ENCODE peak calls at places on chromosome 22, in six cellular contexts. F is fibroblast of mammary gland; O is GM04504; X is colonic mucosa; B is stimulated activated CD4-positive, alpha-beta T cell treated with anti-CD3 and anti-CD28 coated beads, Interleukin-1b, Interleukin-23, amount 100 ng/mL, for 24 hours; K is substantia nigra. V is an unnamed sample.

GRCh38 chr22:27043246-27043645 is 385.9 kb downstream of the MIAT start:
- DNase-seq in F (no peak), O (no peak), X (no peak), B (no peak), K (no peak), V (no peak)

GRCh38 chr22:38406617-38407016 is 48.4 kb downstream of the KCNJ4 start:
- DNase-seq in F (peak; percentile 35), O (no peak), X (no peak), B (no peak), K (no peak), V (no peak)

GRCh38 chr22:42680648-42681047 is 31.5 kb upstream of the CYB5R3 start:
- DNase-seq in F (peak; percentile 98), O (peak; percentile 86), X (no peak), B (no peak), K (no peak), V (no peak)

GRCh38 chr22:49999063-49999900 is 13.3 kb downstream of the IL17REL start:
- DNase-seq in F (no peak), O (no peak), X (no peak), B (no peak), K (no peak), V (no peak)

GRCh38 chr22:20919718-20920117 is 2.5 kb downstream of the CRKL start:
- DNase-seq in F (no peak), O (no peak), X (no peak), B (no peak), K (no peak), V (no peak)

GRCh38 chr22:20741634-20742581 is 32.0 kb upstream of the SERPIND1 start:
- DNase-seq in F (peak; percentile 27), O (peak; percentile 3), X (peak; percentile 41), B (peak; percentile 19), K (no peak), V (no peak)

GRCh38 chr22:29885610-29886009 is 2.6 kb downstream of the MTMR3 start:
- DNase-seq in F (no peak), O (no peak), X (no peak), B (no peak), K (no peak), V (no peak)

GRCh38 chr22:49827853-49828598 is at the start of gene BRD1:
- DNase-seq in F (peak; percentile 50), O (no peak), X (peak; percentile 52), B (no peak), K (no peak), V (no peak)

GRCh38 chr22:28373841-28374240 is 305.8 kb downstream of the TTC28 start:
- DNase-seq in F (peak; percentile 35), O (no peak), X (no peak), B (no peak), K (no peak), V (no peak)

GRCh38 chr22:29310863-29311339 is 4.5 kb downstream of the GAS2L1 start:
- DNase-seq in F (peak; percentile 96), O (peak; percentile 97), X (peak; percentile 94), B (peak; percentile 36), K (peak; percentile 54), V (peak; percentile 98)

GRCh38 chr22:30889268-30889995 is 79.1 kb downstream of the MORC2 start:
- DNase-seq in F (no peak), O (no peak), X (no peak), B (no peak), K (no peak), V (no peak)

GRCh38 chr22:36301384-36301828 is 48.5 kb downstream of the APOL1 start:
- DNase-seq in F (peak; percentile 60), O (peak; percentile 24), X (peak; percentile 81), B (peak; percentile 70), K (peak; percentile 24), V (peak; percentile 85)

GRCh38 chr22:50613291-50613981 is 12.8 kb downstream of the MAPK8IP2 start:
- DNase-seq in F (peak; percentile 50), O (no peak), X (peak; percentile 90), B (no peak), K (no peak), V (no peak)

GRCh38 chr22:31520036-31520435 is 23.7 kb downstream of the SFI1 start:
- DNase-seq in F (no peak), O (no peak), X (no peak), B (no peak), K (no peak), V (no peak)

GRCh38 chr22:49195636-49196035 is 632.0 kb downstream of the BRD1 start:
- DNase-seq in F (no peak), O (no peak), X (no peak), B (no peak), K (no peak), V (no peak)

GRCh38 chr22:29872145-29872893 is 10.7 kb upstream of the MTMR3 start:
- DNase-seq in F (no peak), O (no peak), X (no peak), B (no peak), K (no peak), V (peak; percentile 18)

GRCh38 chr22:47069270-47069669 is 306.8 kb downstream of the TBC1D22A start:
- DNase-seq in F (no peak), O (no peak), X (no peak), B (no peak), K (no peak), V (no peak)

GRCh38 chr22:17436382-17436951 is 67.2 kb downstream of the CECR2 start:
- DNase-seq in F (peak; percentile 6), O (no peak), X (no peak), B (no peak), K (no peak), V (no peak)

GRCh38 chr22:42116848-42117424 is 13.7 kb downstream of the CYP2D6 start:
- DNase-seq in F (peak; percentile 11), O (no peak), X (peak; percentile 71), B (no peak), K (no peak), V (no peak)

GRCh38 chr22:46511391-46512370 is 25.7 kb downstream of the CELSR1 start:
- DNase-seq in F (peak; percentile 31), O (no peak), X (no peak), B (no peak), K (no peak), V (no peak)

GRCh38 chr22:46827072-46827780 is 64.8 kb downstream of the TBC1D22A start:
- DNase-seq in F (no peak), O (no peak), X (no peak), B (no peak), K (no peak), V (no peak)

GRCh38 chr22:27094633-27095308 is 437.4 kb downstream of the MIAT start:
- DNase-seq in F (peak; percentile 33), O (peak; percentile 67), X (no peak), B (no peak), K (no peak), V (no peak)

GRCh38 chr22:46280999-46281623 is 13.3 kb downstream of the TTC38 start:
- DNase-seq in F (no peak), O (no peak), X (no peak), B (no peak), K (no peak), V (no peak)

GRCh38 chr22:38720350-38720749 is 14.6 kb downstream of the GTPBP1 start:
- DNase-seq in F (no peak), O (no peak), X (no peak), B (no peak), K (no peak), V (no peak)

V was measured in ureter.